ENCODE peak calls at places on chromosomes 6 and 20, in seven cellular contexts. One of them, this sample, is unnamed.

GRCh38 chr6:46688117-46688965 is 656 bp downstream of the TDRD6 start:
- DNase-seq in H1: no peak
- DNase-seq in astrocyte of the cerebellum: no peak
- DNase-seq in uterus: no peak
- DNase-seq in foreskin fibroblast: no peak
- DNase-seq in esophagus squamous epithelium: no peak
- DNase-seq in cardiac muscle cell: no peak
- DNase-seq in this sample: no peak

GRCh38 chr6:149223120-149223775 is 94.3 kb upstream of the TAB2 start:
- DNase-seq in H1: no peak
- DNase-seq in uterus: no peak
- DNase-seq in cardiac muscle cell: no peak
- DNase-seq in esophagus squamous epithelium: no peak
- DNase-seq in foreskin fibroblast: no peak
- DNase-seq in astrocyte of the cerebellum: no peak
- DNase-seq in this sample: peak

GRCh38 chr6:108739496-108740330 is 108.5 kb upstream of the ARMC2 start:
- DNase-seq in H1: no peak
- DNase-seq in uterus: no peak
- DNase-seq in cardiac muscle cell: no peak
- DNase-seq in foreskin fibroblast: no peak
- DNase-seq in astrocyte of the cerebellum: peak
- DNase-seq in esophagus squamous epithelium: no peak
- DNase-seq in this sample: no peak

GRCh38 chr6:44285552-44286284 is 15.5 kb downstream of the TMEM151B start:
- DNase-seq in foreskin fibroblast: no peak
- DNase-seq in uterus: no peak
- DNase-seq in cardiac muscle cell: peak
- DNase-seq in astrocyte of the cerebellum: no peak
- DNase-seq in H1: no peak
- DNase-seq in esophagus squamous epithelium: no peak
- DNase-seq in this sample: peak

GRCh38 chr6:5006182-5006581 is 2.3 kb upstream of the RPP40 start:
- DNase-seq in esophagus squamous epithelium: no peak
- DNase-seq in H1: no peak
- DNase-seq in foreskin fibroblast: no peak
- DNase-seq in cardiac muscle cell: no peak
- DNase-seq in uterus: no peak
- DNase-seq in astrocyte of the cerebellum: no peak
- DNase-seq in this sample: no peak

GRCh38 chr6:134175532-134176282 is 123.3 kb upstream of the SLC2A12 start:
- DNase-seq in H1: no peak
- DNase-seq in esophagus squamous epithelium: peak
- DNase-seq in astrocyte of the cerebellum: peak
- DNase-seq in foreskin fibroblast: peak
- DNase-seq in cardiac muscle cell: peak
- DNase-seq in uterus: peak
- DNase-seq in this sample: peak

GRCh38 chr6:138160329-138161117 is 1.2 kb upstream of the ARFGEF3 start:
- DNase-seq in H1: no peak
- DNase-seq in cardiac muscle cell: no peak
- DNase-seq in esophagus squamous epithelium: no peak
- DNase-seq in uterus: no peak
- DNase-seq in foreskin fibroblast: no peak
- DNase-seq in astrocyte of the cerebellum: no peak
- DNase-seq in this sample: no peak

GRCh38 chr6:35407086-35407485 is 45.1 kb upstream of the FANCE start:
- DNase-seq in astrocyte of the cerebellum: no peak
- DNase-seq in uterus: no peak
- DNase-seq in cardiac muscle cell: no peak
- DNase-seq in esophagus squamous epithelium: no peak
- DNase-seq in H1: no peak
- DNase-seq in foreskin fibroblast: no peak
- DNase-seq in this sample: no peak

GRCh38 chr6:64259372-64259771 is 623.8 kb downstream of the PHF3 start:
- DNase-seq in cardiac muscle cell: no peak
- DNase-seq in esophagus squamous epithelium: no peak
- DNase-seq in H1: no peak
- DNase-seq in uterus: no peak
- DNase-seq in foreskin fibroblast: no peak
- DNase-seq in astrocyte of the cerebellum: no peak
- DNase-seq in this sample: no peak

GRCh38 chr6:169789146-169789943 is 37.9 kb downstream of the ERMARD start:
- DNase-seq in H1: no peak
- DNase-seq in foreskin fibroblast: no peak
- DNase-seq in astrocyte of the cerebellum: no peak
- DNase-seq in uterus: no peak
- DNase-seq in esophagus squamous epithelium: no peak
- DNase-seq in cardiac muscle cell: no peak
- DNase-seq in this sample: peak
- TF ChIP-seq CTCF in H1: no peak
- TF ChIP-seq CTCF in foreskin fibroblast: no peak
- TF ChIP-seq CTCF in astrocyte of the cerebellum: no peak
- TF ChIP-seq CTCF in uterus: no peak
- TF ChIP-seq CTCF in esophagus squamous epithelium: no peak
- TF ChIP-seq CTCF in cardiac muscle cell: no peak
- TF ChIP-seq CTCF in this sample: no peak

GRCh38 chr20:41340327-41341055 is at the start of gene LPIN3:
- DNase-seq in esophagus squamous epithelium: no peak
- DNase-seq in astrocyte of the cerebellum: peak
- DNase-seq in foreskin fibroblast: peak
- DNase-seq in H1: peak
- DNase-seq in cardiac muscle cell: peak
- DNase-seq in uterus: peak
- DNase-seq in this sample: peak
- H3K4me3 ChIP-seq in esophagus squamous epithelium: peak
- H3K4me3 ChIP-seq in astrocyte of the cerebellum: peak
- H3K4me3 ChIP-seq in foreskin fibroblast: peak
- H3K4me3 ChIP-seq in H1: peak
- H3K4me3 ChIP-seq in cardiac muscle cell: peak
- H3K4me3 ChIP-seq in uterus: peak
- H3K4me3 ChIP-seq in this sample: peak

DNA sequence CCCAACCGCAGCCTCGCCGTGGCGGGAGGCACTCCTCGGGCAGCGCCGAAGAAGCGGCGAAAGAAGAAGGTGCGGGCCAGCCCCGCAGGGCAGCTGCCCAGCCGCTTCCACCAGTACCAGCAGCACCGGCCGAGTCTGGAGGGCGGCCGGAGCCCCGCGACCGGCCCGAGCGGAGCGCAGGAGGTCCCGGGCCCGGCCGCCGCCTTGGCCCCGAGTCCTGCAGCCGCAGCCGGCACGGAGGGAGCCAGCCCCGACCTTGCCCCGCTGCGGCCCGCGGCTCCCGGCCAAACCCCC is 525 bp downstream of the PNRC1 start:
- DNase-seq in astrocyte of the cerebellum: no peak
- DNase-seq in cardiac muscle cell: no peak
- DNase-seq in uterus: no peak
- DNase-seq in H1: no peak
- DNase-seq in foreskin fibroblast: no peak
- DNase-seq in esophagus squamous epithelium: no peak
- DNase-seq in this sample: peak
- TF ChIP-seq CTCF in astrocyte of the cerebellum: no peak
- TF ChIP-seq CTCF in cardiac muscle cell: no peak
- TF ChIP-seq CTCF in uterus: no peak
- TF ChIP-seq CTCF in H1: no peak
- TF ChIP-seq CTCF in foreskin fibroblast: no peak
- TF ChIP-seq CTCF in esophagus squamous epithelium: no peak
- TF ChIP-seq CTCF in this sample: no peak

GRCh38 chr20:47347661-47348462 is 8.6 kb downstream of the ZMYND8 start:
- DNase-seq in foreskin fibroblast: no peak
- DNase-seq in esophagus squamous epithelium: no peak
- DNase-seq in astrocyte of the cerebellum: no peak
- DNase-seq in uterus: no peak
- DNase-seq in cardiac muscle cell: no peak
- DNase-seq in H1: no peak
- DNase-seq in this sample: peak

GRCh38 chr20:47350181-47350550 is 6.3 kb downstream of the ZMYND8 start:
- DNase-seq in H1: no peak
- DNase-seq in astrocyte of the cerebellum: no peak
- DNase-seq in foreskin fibroblast: no peak
- DNase-seq in cardiac muscle cell: no peak
- DNase-seq in esophagus squamous epithelium: no peak
- DNase-seq in uterus: no peak
- DNase-seq in this sample: no peak

GRCh38 chr20:47349365-47350180 is 6.9 kb downstream of the ZMYND8 start:
- DNase-seq in astrocyte of the cerebellum: peak
- DNase-seq in cardiac muscle cell: no peak
- DNase-seq in H1: no peak
- DNase-seq in uterus: no peak
- DNase-seq in esophagus squamous epithelium: no peak
- DNase-seq in foreskin fibroblast: no peak
- DNase-seq in this sample: peak

GRCh38 chr20:47350691-47351545 is 5.6 kb downstream of the ZMYND8 start:
- DNase-seq in cardiac muscle cell: no peak
- DNase-seq in foreskin fibroblast: no peak
- DNase-seq in H1: no peak
- DNase-seq in astrocyte of the cerebellum: no peak
- DNase-seq in esophagus squamous epithelium: no peak
- DNase-seq in uterus: no peak
- DNase-seq in this sample: no peak

DNA sequence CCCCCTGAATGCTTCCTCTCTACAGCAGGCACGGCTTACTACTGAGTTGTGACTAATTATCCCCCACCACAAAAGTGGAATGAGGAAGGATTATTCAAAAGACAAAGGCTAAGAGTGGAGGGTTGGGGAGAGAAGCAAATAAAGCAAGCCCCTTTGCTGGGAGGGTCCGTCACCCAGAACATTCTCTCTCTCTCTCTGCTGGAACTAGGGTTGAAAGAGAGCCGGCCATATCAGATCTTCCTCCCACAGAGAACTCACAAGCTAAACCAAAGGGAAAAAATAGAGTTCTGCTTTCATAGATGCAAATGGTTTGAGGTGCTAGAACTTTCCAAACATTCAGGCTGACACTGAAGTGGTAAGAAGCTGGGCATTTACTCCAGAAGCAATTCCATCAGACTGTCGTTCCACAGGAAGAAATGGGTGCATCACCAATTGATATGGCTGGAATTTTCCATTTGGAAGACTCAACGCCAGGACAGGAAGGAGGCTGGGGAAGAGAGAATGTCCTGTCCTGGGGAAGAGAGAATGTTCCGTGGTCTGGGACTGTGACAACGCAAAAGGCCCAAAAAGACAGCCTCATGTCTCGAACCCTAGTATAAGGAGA is 7.9 kb downstream of the ZMYND8 start:
- DNase-seq in foreskin fibroblast: no peak
- DNase-seq in uterus: no peak
- DNase-seq in cardiac muscle cell: no peak
- DNase-seq in astrocyte of the cerebellum: no peak
- DNase-seq in H1: no peak
- DNase-seq in esophagus squamous epithelium: no peak
- DNase-seq in this sample: no peak
- H3K4me3 ChIP-seq in foreskin fibroblast: no peak
- H3K4me3 ChIP-seq in uterus: no peak
- H3K4me3 ChIP-seq in cardiac muscle cell: no peak
- H3K4me3 ChIP-seq in astrocyte of the cerebellum: no peak
- H3K4me3 ChIP-seq in H1: no peak
- H3K4me3 ChIP-seq in esophagus squamous epithelium: no peak
- H3K4me3 ChIP-seq in this sample: no peak

DNA sequence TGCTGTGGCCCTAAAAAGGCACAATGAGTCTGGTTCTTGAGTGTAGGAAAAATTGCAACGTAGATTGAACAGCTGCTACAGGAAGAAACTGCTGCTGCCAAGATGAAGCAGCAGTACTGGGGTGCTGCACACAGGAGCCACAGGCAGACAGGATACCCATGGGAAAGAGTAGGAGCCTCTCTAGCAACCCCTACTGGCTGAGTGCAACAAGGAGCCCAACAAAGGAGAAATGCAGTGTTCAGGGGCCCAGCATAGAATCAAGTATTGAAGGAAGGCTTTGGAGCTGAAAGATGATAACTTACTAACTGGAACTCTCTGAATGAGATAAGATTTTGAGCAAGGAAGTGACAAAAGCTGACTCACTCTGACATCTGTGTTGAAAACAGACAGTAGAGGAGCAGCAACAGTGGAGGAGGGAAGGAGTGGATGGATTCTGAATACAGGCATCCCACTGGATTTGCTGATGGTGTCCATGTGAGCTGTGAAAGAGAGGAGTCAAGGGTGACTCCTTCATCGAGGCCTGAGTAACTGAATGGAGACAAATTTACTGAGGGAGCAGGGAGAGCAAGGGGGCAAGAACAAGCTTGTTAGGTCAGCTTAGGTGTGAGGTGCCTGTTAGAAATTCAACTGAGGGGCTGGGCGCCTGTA is 534.7 kb upstream of the JARID2 start:
- DNase-seq in foreskin fibroblast: peak
- DNase-seq in esophagus squamous epithelium: no peak
- DNase-seq in astrocyte of the cerebellum: no peak
- DNase-seq in H1: no peak
- DNase-seq in cardiac muscle cell: peak
- DNase-seq in uterus: no peak
- DNase-seq in this sample: peak
- TF ChIP-seq CTCF in foreskin fibroblast: peak
- TF ChIP-seq CTCF in esophagus squamous epithelium: peak
- TF ChIP-seq CTCF in astrocyte of the cerebellum: peak
- TF ChIP-seq CTCF in H1: peak
- TF ChIP-seq CTCF in cardiac muscle cell: peak
- TF ChIP-seq CTCF in uterus: no peak
- TF ChIP-seq CTCF in this sample: peak